ENCODE peak calls at places on chromosomes 7 and 10, in four cellular contexts. S, P, A and N are unnamed samples.

GRCh38 chr10:77406764-77407430 is 230.7 kb downstream of the KCNMA1 start:
- DNase-seq in S (no peak), P (no peak), A (no peak), N (no peak)

GRCh38 chr7:38070718-38071117 is 107.3 kb upstream of the STARD3NL start:
- DNase-seq in S (peak), P (no peak), A (no peak), N (no peak)

GRCh38 chr10:103595933-103596726 is 102.6 kb downstream of the NEURL1 start:
- DNase-seq in S (no peak), P (no peak), A (no peak), N (no peak)

GRCh38 chr7:132757778-132758177 is 181.5 kb upstream of the PLXNA4 start:
- DNase-seq in S (no peak), P (no peak), A (no peak), N (no peak)

GRCh38 chr7:55133630-55134392 is 115.0 kb downstream of the EGFR start:
- DNase-seq in S (peak), P (peak), A (no peak), N (no peak)

GRCh38 chr7:112782498-112782897 is 7.7 kb downstream of the TMEM168 start:
- DNase-seq in S (peak), P (no peak), A (no peak), N (no peak)

GRCh38 chr10:87799860-87800259 is 18.2 kb downstream of the ATAD1 start:
- DNase-seq in S (no peak), P (no peak), A (no peak), N (no peak)

GRCh38 chr10:14386202-14386593 is 55.5 kb upstream of the FRMD4A start:
- DNase-seq in S (peak), P (no peak), A (no peak), N (no peak)

GRCh38 chr10:127117125-127117524 is 79.3 kb downstream of the INSYN2A start:
- DNase-seq in S (peak), P (no peak), A (peak), N (no peak)

GRCh38 chr10:51073461-51074237 is 638 bp upstream of the PRKG1 start:
- DNase-seq in S (no peak), P (peak), A (peak), N (no peak)

GRCh38 chr10:86684305-86684704 is 16.0 kb downstream of the LDB3 start:
- DNase-seq in S (peak), P (peak), A (peak), N (no peak)

GRCh38 chr7:101817930-101818698 is 688 bp downstream of the CUX1 start:
- DNase-seq in S (peak), P (no peak), A (no peak), N (no peak)

GRCh38 chr10:31584789-31585406 is 265.9 kb downstream of the ZEB1 start:
- DNase-seq in S (peak), P (no peak), A (no peak), N (no peak)

GRCh38 chr10:72426982-72427381 is 72.3 kb upstream of the DNAJB12 start:
- DNase-seq in S (no peak), P (no peak), A (no peak), N (no peak)

GRCh38 chr7:157973971-157974677 is 613.5 kb downstream of the PTPRN2 start:
- DNase-seq in S (no peak), P (peak), A (no peak), N (no peak)

GRCh38 chr10:110508806-110509544 is 11.3 kb downstream of the DUSP5 start:
- DNase-seq in S (no peak), P (no peak), A (no peak), N (no peak)

GRCh38 chr10:133474027-133474426 is 20.3 kb downstream of the SCART1 start:
- DNase-seq in S (no peak), P (no peak), A (no peak), N (no peak)

GRCh38 chr10:34709637-34710390 is 105.3 kb downstream of the PARD3 start:
- DNase-seq in S (no peak), P (no peak), A (no peak), N (no peak)

GRCh38 chr7:74544706-74545469 is 91.2 kb downstream of the GTF2IRD1 start:
- DNase-seq in S (peak), P (no peak), A (peak), N (no peak)

GRCh38 chr10:43145313-43145712 is 7.1 kb downstream of the CSGALNACT2 start:
- DNase-seq in S (no peak), P (no peak), A (no peak), N (no peak)

GRCh38 chr7:151309306-151309705 is 32.3 kb upstream of the NUB1 start:
- DNase-seq in S (peak), P (no peak), A (no peak), N (peak)

GRCh38 chr7:43244232-43244631 is 131.8 kb downstream of the HECW1 start:
- DNase-seq in S (no peak), P (no peak), A (no peak), N (no peak)

GRCh38 chr7:68862736-68863135 is 735.5 kb upstream of the AUTS2 start:
- DNase-seq in S (no peak), P (no peak), A (no peak), N (no peak)

GRCh38 chr7:65216469-65216868 is 157.2 kb upstream of the ZNF92 start:
- DNase-seq in S (peak), P (no peak), A (peak), N (no peak)

GRCh38 chr7:93799750-93800357 is 90.7 kb downstream of the TFPI2 start:
- DNase-seq in S (peak), P (no peak), A (peak), N (no peak)

GRCh38 chr7:139231513-139232376 is 708 bp downstream of the UBN2 start:
- DNase-seq in S (peak), P (peak), A (peak), N (no peak)

GRCh38 chr7:56092789-56093531 is at the start of gene PHKG1:
- DNase-seq in S (peak), P (peak), A (no peak), N (no peak)

GRCh38 chr10:125032474-125032873 is 90.6 kb downstream of the ZRANB1 start:
- DNase-seq in S (no peak), P (no peak), A (peak), N (no peak)

GRCh38 chr10:131231965-131232541 is 79.5 kb downstream of the TCERG1L start:
- DNase-seq in S (no peak), P (no peak), A (no peak), N (no peak)

GRCh38 chr7:75066521-75066920 is 7.1 kb downstream of the RCC1L start:
- DNase-seq in S (no peak), P (peak), A (no peak), N (no peak)